ENCODE peak calls at places on chromosomes 7 and 10, in ten cellular contexts. One of them, this sample, is unnamed. For H3K36me3, the result is how much of the 10 kb centered on the place peaks cover.

GRCh38 chr7:4549681-4550080 is 132.4 kb upstream of the FOXK1 start:
- DNase-seq in OCI-LY7: no peak
- DNase-seq in CD8-positive, alpha-beta memory T cell: no peak
- DNase-seq in PC-9: no peak
- DNase-seq in colonic mucosa: no peak
- DNase-seq in ovary: no peak
- DNase-seq in heart right ventricle: peak
- DNase-seq in bronchial epithelial cell: no peak
- DNase-seq in breast epithelium: no peak
- DNase-seq in prostate gland: no peak
- DNase-seq in this sample: peak

GRCh38 chr10:129765664-129766550 is 198.2 kb downstream of the EBF3 start:
- DNase-seq in OCI-LY7: no peak
- DNase-seq in CD8-positive, alpha-beta memory T cell: no peak
- DNase-seq in PC-9: no peak
- DNase-seq in colonic mucosa: peak
- DNase-seq in ovary: no peak
- DNase-seq in heart right ventricle: no peak
- DNase-seq in bronchial epithelial cell: no peak
- DNase-seq in breast epithelium: peak
- DNase-seq in prostate gland: no peak
- DNase-seq in this sample: no peak

GRCh38 chr10:44199267-44199666 is 185.6 kb downstream of the CXCL12 start:
- DNase-seq in OCI-LY7: no peak
- DNase-seq in CD8-positive, alpha-beta memory T cell: no peak
- DNase-seq in PC-9: no peak
- DNase-seq in colonic mucosa: no peak
- DNase-seq in ovary: no peak
- DNase-seq in heart right ventricle: no peak
- DNase-seq in bronchial epithelial cell: no peak
- DNase-seq in breast epithelium: no peak
- DNase-seq in prostate gland: no peak
- DNase-seq in this sample: no peak

GRCh38 chr7:110075450-110075849 is 1015.5 kb upstream of the LRRN3 start:
- DNase-seq in OCI-LY7: no peak
- DNase-seq in CD8-positive, alpha-beta memory T cell: no peak
- DNase-seq in PC-9: no peak
- DNase-seq in colonic mucosa: no peak
- DNase-seq in ovary: no peak
- DNase-seq in heart right ventricle: no peak
- DNase-seq in bronchial epithelial cell: no peak
- DNase-seq in breast epithelium: no peak
- DNase-seq in prostate gland: no peak
- DNase-seq in this sample: no peak

GRCh38 chr7:144525956-144526355 is 122.5 kb upstream of the NOBOX start:
- DNase-seq in OCI-LY7: no peak
- DNase-seq in CD8-positive, alpha-beta memory T cell: no peak
- DNase-seq in PC-9: no peak
- DNase-seq in colonic mucosa: no peak
- DNase-seq in ovary: no peak
- DNase-seq in heart right ventricle: no peak
- DNase-seq in bronchial epithelial cell: no peak
- DNase-seq in breast epithelium: no peak
- DNase-seq in prostate gland: no peak
- DNase-seq in this sample: no peak

GRCh38 chr10:70673929-70674559 is 1.7 kb downstream of the ADAMTS14 start:
- DNase-seq in OCI-LY7: no peak
- DNase-seq in CD8-positive, alpha-beta memory T cell: no peak
- DNase-seq in PC-9: no peak
- DNase-seq in colonic mucosa: no peak
- DNase-seq in ovary: no peak
- DNase-seq in heart right ventricle: no peak
- DNase-seq in bronchial epithelial cell: no peak
- DNase-seq in breast epithelium: no peak
- DNase-seq in prostate gland: no peak
- DNase-seq in this sample: no peak

GRCh38 chr10:108911814-108912541 is 1011.3 kb downstream of the XPNPEP1 start:
- DNase-seq in OCI-LY7: no peak
- DNase-seq in CD8-positive, alpha-beta memory T cell: no peak
- DNase-seq in PC-9: no peak
- DNase-seq in colonic mucosa: peak
- DNase-seq in ovary: peak
- DNase-seq in heart right ventricle: peak
- DNase-seq in bronchial epithelial cell: peak
- DNase-seq in breast epithelium: peak
- DNase-seq in prostate gland: no peak
- DNase-seq in this sample: peak

GRCh38 chr7:93176961-93177580 is 28.9 kb upstream of the SAMD9L start:
- DNase-seq in OCI-LY7: no peak
- DNase-seq in CD8-positive, alpha-beta memory T cell: no peak
- DNase-seq in PC-9: no peak
- DNase-seq in colonic mucosa: no peak
- DNase-seq in ovary: no peak
- DNase-seq in heart right ventricle: no peak
- DNase-seq in bronchial epithelial cell: no peak
- DNase-seq in breast epithelium: no peak
- DNase-seq in prostate gland: no peak
- DNase-seq in this sample: no peak

GRCh38 chr10:6920072-6921019 is 340.3 kb upstream of the PRKCQ start:
- DNase-seq in OCI-LY7: peak
- DNase-seq in CD8-positive, alpha-beta memory T cell: peak
- DNase-seq in PC-9: peak
- DNase-seq in colonic mucosa: peak
- DNase-seq in ovary: peak
- DNase-seq in heart right ventricle: peak
- DNase-seq in bronchial epithelial cell: peak
- DNase-seq in breast epithelium: peak
- DNase-seq in prostate gland: peak
- DNase-seq in this sample: peak

GRCh38 chr10:22620140-22620857 is 94.1 kb downstream of the PIP4K2A start:
- DNase-seq in OCI-LY7: no peak
- DNase-seq in CD8-positive, alpha-beta memory T cell: no peak
- DNase-seq in PC-9: peak
- DNase-seq in colonic mucosa: peak
- DNase-seq in ovary: peak
- DNase-seq in heart right ventricle: peak
- DNase-seq in bronchial epithelial cell: peak
- DNase-seq in breast epithelium: peak
- DNase-seq in prostate gland: no peak
- DNase-seq in this sample: peak

GRCh38 chr10:84308481-84309304 is 19.7 kb upstream of the CCSER2 start:
- DNase-seq in OCI-LY7: no peak
- DNase-seq in CD8-positive, alpha-beta memory T cell: peak
- DNase-seq in PC-9: peak
- DNase-seq in colonic mucosa: peak
- DNase-seq in ovary: no peak
- DNase-seq in heart right ventricle: peak
- DNase-seq in bronchial epithelial cell: peak
- DNase-seq in breast epithelium: no peak
- DNase-seq in prostate gland: peak
- DNase-seq in this sample: peak

GRCh38 chr10:70816220-70816894 is 609 bp downstream of the SGPL1 start:
- DNase-seq in OCI-LY7: peak
- DNase-seq in CD8-positive, alpha-beta memory T cell: peak
- DNase-seq in PC-9: peak
- DNase-seq in colonic mucosa: peak
- DNase-seq in ovary: peak
- DNase-seq in heart right ventricle: peak
- DNase-seq in bronchial epithelial cell: peak
- DNase-seq in breast epithelium: peak
- DNase-seq in prostate gland: peak
- DNase-seq in this sample: peak

DNA sequence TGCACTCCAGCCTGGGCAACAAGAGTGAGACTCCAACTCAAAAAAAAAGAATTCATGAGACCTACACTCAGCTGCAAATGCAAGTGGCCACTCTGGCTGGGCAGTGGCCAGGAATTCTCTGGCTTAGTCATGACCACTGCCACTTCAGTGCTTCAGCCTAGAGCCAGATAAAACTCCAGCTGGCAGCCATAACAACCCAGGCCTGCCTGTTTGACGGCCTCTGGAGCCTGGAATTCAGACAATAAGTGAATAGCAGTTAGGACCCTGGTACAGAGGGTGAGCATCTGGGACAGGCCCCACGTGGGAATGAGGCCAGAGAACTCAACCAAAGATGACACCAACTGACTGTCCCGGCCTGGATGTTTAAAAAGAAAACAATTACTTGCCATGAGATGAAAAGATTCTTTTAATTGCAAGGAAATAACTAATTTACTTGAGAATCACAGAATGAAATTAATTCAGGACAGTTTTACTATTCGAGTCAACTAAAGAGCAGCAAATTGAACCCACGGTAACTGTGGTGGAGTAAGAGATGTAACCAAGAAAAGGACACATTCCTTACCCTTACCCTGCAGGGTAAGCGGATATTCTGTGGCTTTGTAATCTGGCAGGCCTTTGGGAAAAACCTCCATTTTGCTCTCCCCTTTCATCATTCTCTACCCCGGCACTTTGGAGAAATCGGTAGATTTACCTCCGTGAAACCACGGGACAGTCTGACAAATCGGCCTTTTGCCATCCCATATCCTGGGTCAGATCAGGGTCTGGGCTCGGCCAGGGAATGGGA is 18.7 kb downstream of the RCC1L start:
- DNase-seq in OCI-LY7: no peak
- DNase-seq in CD8-positive, alpha-beta memory T cell: no peak
- DNase-seq in PC-9: peak
- DNase-seq in colonic mucosa: peak
- DNase-seq in ovary: peak
- DNase-seq in heart right ventricle: peak
- DNase-seq in bronchial epithelial cell: no peak
- DNase-seq in breast epithelium: no peak
- DNase-seq in prostate gland: no peak
- DNase-seq in this sample: peak
- H3K36me3 ChIP-seq in OCI-LY7: half or more
- H3K36me3 ChIP-seq in CD8-positive, alpha-beta memory T cell: under half
- H3K36me3 ChIP-seq in PC-9: under half
- H3K36me3 ChIP-seq in colonic mucosa: under half
- H3K36me3 ChIP-seq in ovary: under half
- H3K36me3 ChIP-seq in heart right ventricle: half or more
- H3K36me3 ChIP-seq in bronchial epithelial cell: under half
- H3K36me3 ChIP-seq in breast epithelium: under half
- H3K36me3 ChIP-seq in prostate gland: under half
- H3K36me3 ChIP-seq in this sample: under half

GRCh38 chr10:72712136-72712535 is 20.2 kb downstream of the MCU start:
- DNase-seq in OCI-LY7: no peak
- DNase-seq in CD8-positive, alpha-beta memory T cell: no peak
- DNase-seq in PC-9: no peak
- DNase-seq in colonic mucosa: no peak
- DNase-seq in ovary: no peak
- DNase-seq in heart right ventricle: no peak
- DNase-seq in bronchial epithelial cell: no peak
- DNase-seq in breast epithelium: no peak
- DNase-seq in prostate gland: no peak
- DNase-seq in this sample: no peak
- H3K4me3 ChIP-seq in OCI-LY7: no peak
- H3K4me3 ChIP-seq in CD8-positive, alpha-beta memory T cell: no peak
- H3K4me3 ChIP-seq in PC-9: no peak
- H3K4me3 ChIP-seq in colonic mucosa: no peak
- H3K4me3 ChIP-seq in ovary: no peak
- H3K4me3 ChIP-seq in heart right ventricle: no peak
- H3K4me3 ChIP-seq in bronchial epithelial cell: no peak
- H3K4me3 ChIP-seq in breast epithelium: no peak
- H3K4me3 ChIP-seq in prostate gland: no peak
- H3K4me3 ChIP-seq in this sample: no peak

DNA sequence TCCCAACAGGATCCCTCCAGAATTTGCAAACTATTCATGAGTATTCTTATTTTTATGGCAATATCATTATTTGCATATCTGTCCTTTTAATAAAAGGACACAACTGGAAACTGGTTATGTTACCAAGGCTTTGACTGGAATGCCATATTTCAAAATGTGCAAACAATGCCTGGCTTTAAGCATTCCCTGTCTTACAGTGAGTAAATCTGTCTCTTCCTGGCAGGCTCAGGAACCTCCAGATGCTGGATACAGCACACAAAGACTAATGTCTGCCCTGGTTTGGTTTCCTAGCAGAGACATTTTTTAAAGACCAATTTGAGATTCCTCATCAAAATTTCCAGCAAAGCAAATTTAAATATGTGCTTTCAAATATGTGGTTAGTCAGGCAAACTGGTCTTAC is 31.4 kb downstream of the RNF216 start:
- DNase-seq in OCI-LY7: no peak
- DNase-seq in CD8-positive, alpha-beta memory T cell: no peak
- DNase-seq in PC-9: no peak
- DNase-seq in colonic mucosa: no peak
- DNase-seq in ovary: no peak
- DNase-seq in heart right ventricle: no peak
- DNase-seq in bronchial epithelial cell: no peak
- DNase-seq in breast epithelium: no peak
- DNase-seq in prostate gland: no peak
- DNase-seq in this sample: no peak
- H3K36me3 ChIP-seq in OCI-LY7: half or more
- H3K36me3 ChIP-seq in CD8-positive, alpha-beta memory T cell: under half
- H3K36me3 ChIP-seq in PC-9: under half
- H3K36me3 ChIP-seq in colonic mucosa: under half
- H3K36me3 ChIP-seq in ovary: under half
- H3K36me3 ChIP-seq in heart right ventricle: half or more
- H3K36me3 ChIP-seq in bronchial epithelial cell: under half
- H3K36me3 ChIP-seq in breast epithelium: under half
- H3K36me3 ChIP-seq in prostate gland: under half
- H3K36me3 ChIP-seq in this sample: half or more

GRCh38 chr7:105673367-105674188 is 92.3 kb upstream of the EFCAB10 start:
- DNase-seq in OCI-LY7: no peak
- DNase-seq in CD8-positive, alpha-beta memory T cell: no peak
- DNase-seq in PC-9: peak
- DNase-seq in colonic mucosa: peak
- DNase-seq in ovary: no peak
- DNase-seq in heart right ventricle: peak
- DNase-seq in bronchial epithelial cell: peak
- DNase-seq in breast epithelium: no peak
- DNase-seq in prostate gland: peak
- DNase-seq in this sample: no peak

GRCh38 chr7:105674200-105675030 is 93.1 kb upstream of the EFCAB10 start:
- DNase-seq in OCI-LY7: no peak
- DNase-seq in CD8-positive, alpha-beta memory T cell: no peak
- DNase-seq in PC-9: no peak
- DNase-seq in colonic mucosa: no peak
- DNase-seq in ovary: no peak
- DNase-seq in heart right ventricle: no peak
- DNase-seq in bronchial epithelial cell: no peak
- DNase-seq in breast epithelium: no peak
- DNase-seq in prostate gland: no peak
- DNase-seq in this sample: no peak

GRCh38 chr7:105677803-105678583 is 96.7 kb upstream of the EFCAB10 start:
- DNase-seq in OCI-LY7: peak
- DNase-seq in CD8-positive, alpha-beta memory T cell: peak
- DNase-seq in PC-9: no peak
- DNase-seq in colonic mucosa: peak
- DNase-seq in ovary: no peak
- DNase-seq in heart right ventricle: no peak
- DNase-seq in bronchial epithelial cell: no peak
- DNase-seq in breast epithelium: no peak
- DNase-seq in prostate gland: no peak
- DNase-seq in this sample: no peak

GRCh38 chr7:105677395-105677701 is 96.1 kb upstream of the EFCAB10 start:
- DNase-seq in OCI-LY7: no peak
- DNase-seq in CD8-positive, alpha-beta memory T cell: no peak
- DNase-seq in PC-9: no peak
- DNase-seq in colonic mucosa: peak
- DNase-seq in ovary: no peak
- DNase-seq in heart right ventricle: no peak
- DNase-seq in bronchial epithelial cell: no peak
- DNase-seq in breast epithelium: no peak
- DNase-seq in prostate gland: no peak
- DNase-seq in this sample: no peak

GRCh38 chr7:105675873-105676484 is 94.7 kb upstream of the EFCAB10 start:
- DNase-seq in OCI-LY7: no peak
- DNase-seq in CD8-positive, alpha-beta memory T cell: peak
- DNase-seq in PC-9: no peak
- DNase-seq in colonic mucosa: no peak
- DNase-seq in ovary: no peak
- DNase-seq in heart right ventricle: peak
- DNase-seq in bronchial epithelial cell: no peak
- DNase-seq in breast epithelium: no peak
- DNase-seq in prostate gland: no peak
- DNase-seq in this sample: no peak
- H3K4me3 ChIP-seq in OCI-LY7: no peak
- H3K4me3 ChIP-seq in CD8-positive, alpha-beta memory T cell: no peak
- H3K4me3 ChIP-seq in PC-9: no peak
- H3K4me3 ChIP-seq in colonic mucosa: no peak
- H3K4me3 ChIP-seq in ovary: no peak
- H3K4me3 ChIP-seq in heart right ventricle: no peak
- H3K4me3 ChIP-seq in bronchial epithelial cell: no peak
- H3K4me3 ChIP-seq in breast epithelium: no peak
- H3K4me3 ChIP-seq in prostate gland: no peak
- H3K4me3 ChIP-seq in this sample: no peak